ENCODE peak calls at places on chromosomes 5 and 9, in seven cellular contexts. Z, Q, B, D, L, O and N are unnamed samples.
A peak's percentile ranks its signal among the peaks of the same experiment; 100 is the strongest.

GRCh38 chr9:129685220-129685932 is 19.9 kb downstream of the PRRX2 start:
- DNase-seq in O (no peak), Q (no peak), D (peak; percentile 72), Z (no peak), L (no peak), B (no peak), N (no peak)

GRCh38 chr5:52837591-52838001 is 49.9 kb downstream of the ITGA1 start:
- DNase-seq in L (no peak), D (peak; percentile 36), Q (no peak), Z (no peak), O (no peak), B (no peak), N (no peak)

GRCh38 chr9:97906236-97906831 is 16.0 kb downstream of the TRMO start:
- DNase-seq in Z (no peak), B (no peak), D (no peak), Q (no peak), L (no peak), O (peak; percentile 51), N (no peak)

GRCh38 chr9:110615526-110615925 is 36.0 kb upstream of the SVEP1 start:
- DNase-seq in O (no peak), L (no peak), Q (peak; percentile 46), D (peak; percentile 50), B (no peak), Z (no peak), N (no peak)

GRCh38 chr5:96090205-96090604 is 128.6 kb upstream of the ELL2 start:
- DNase-seq in D (no peak), Z (no peak), Q (no peak), O (no peak), B (no peak), L (no peak), N (no peak)

GRCh38 chr9:35908484-35909125 is 685 bp upstream of the SPAAR start:
- DNase-seq in D (no peak), L (no peak), Q (no peak), B (no peak), O (no peak), Z (no peak), N (no peak)

GRCh38 chr9:18786936-18787658 is 245.9 kb downstream of the SAXO1 start:
- DNase-seq in Q (no peak), L (no peak), Z (no peak), B (no peak), O (no peak), D (no peak), N (no peak)

GRCh38 chr5:168291281-168291960 is at the start of gene WWC1:
- DNase-seq in L (peak; percentile 82), D (no peak), O (peak; percentile 48), Z (no peak), Q (no peak), B (peak; percentile 93), N (peak; percentile 88)

GRCh38 chr9:99057665-99058625 is 47.0 kb upstream of the TGFBR1 start:
- DNase-seq in Q (peak; percentile 56), Z (peak; percentile 83), L (no peak), D (peak; percentile 63), O (peak; percentile 47), B (no peak), N (peak; percentile 47)

GRCh38 chr5:172660974-172661373 is 19.9 kb downstream of the NEURL1B start:
- DNase-seq in Q (no peak), O (no peak), B (no peak), Z (no peak), L (no peak), D (no peak), N (no peak)

GRCh38 chr9:90855208-90856000 is 53.8 kb downstream of the SYK start:
- DNase-seq in B (no peak), O (no peak), L (no peak), Z (no peak), Q (no peak), D (no peak), N (no peak)

GRCh38 chr9:129739432-129739831 is 13.4 kb downstream of the PTGES start:
- DNase-seq in Q (no peak), L (no peak), O (no peak), Z (no peak), D (no peak), B (no peak), N (no peak)

GRCh38 chr9:72474676-72475075 is 46.7 kb upstream of the TMC1 start:
- DNase-seq in Z (no peak), O (no peak), B (no peak), Q (no peak), D (peak; percentile 24), L (no peak), N (no peak)

GRCh38 chr9:72467766-72468738 is 53.4 kb upstream of the TMC1 start:
- DNase-seq in D (no peak), Z (no peak), O (no peak), B (no peak), L (no peak), Q (no peak), N (no peak)

GRCh38 chr9:72476100-72476499 is 45.3 kb upstream of the TMC1 start:
- DNase-seq in D (no peak), Q (no peak), Z (no peak), O (no peak), B (no peak), L (no peak), N (no peak)

GRCh38 chr9:72473474-72474241 is 47.8 kb upstream of the TMC1 start:
- DNase-seq in Z (no peak), L (no peak), D (peak; percentile 44), O (no peak), Q (no peak), B (no peak), N (peak; percentile 68)

DNA sequence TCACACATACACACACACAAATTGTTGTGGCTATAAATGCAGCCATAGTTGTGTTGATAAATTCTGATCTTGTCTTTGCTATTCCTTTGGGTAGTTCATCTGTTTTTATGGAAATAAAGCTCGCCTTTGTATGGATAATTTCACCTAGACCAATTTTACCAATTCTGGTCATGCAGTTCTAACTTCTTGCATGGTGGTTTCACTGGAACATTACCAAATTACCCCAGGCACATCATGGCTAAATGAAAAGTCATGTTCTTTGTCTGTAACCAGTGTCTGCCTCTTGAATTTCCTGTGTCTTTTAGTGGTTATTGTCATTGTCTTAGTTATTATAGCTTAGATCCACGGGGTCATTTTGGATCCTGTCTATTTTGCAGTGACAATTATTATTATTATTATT is 50.3 kb upstream of the TMC1 start:
- DNase-seq in O (no peak), B (no peak), Q (no peak), Z (no peak), L (no peak), D (no peak), N (no peak)
- TF ChIP-seq CTCF in O (no peak), B (no peak), Q (no peak), Z (no peak), L (no peak), D (no peak), N (no peak)

GRCh38 chr9:122777052-122777451 is 11.7 kb upstream of the OR5C1 start:
- DNase-seq in Z (no peak), O (no peak), L (no peak), Q (no peak), B (no peak), D (no peak), N (no peak)
- TF ChIP-seq CTCF in Z (no peak), O (no peak), L (no peak), Q (no peak), B (no peak), D (no peak), N (no peak)

DNA sequence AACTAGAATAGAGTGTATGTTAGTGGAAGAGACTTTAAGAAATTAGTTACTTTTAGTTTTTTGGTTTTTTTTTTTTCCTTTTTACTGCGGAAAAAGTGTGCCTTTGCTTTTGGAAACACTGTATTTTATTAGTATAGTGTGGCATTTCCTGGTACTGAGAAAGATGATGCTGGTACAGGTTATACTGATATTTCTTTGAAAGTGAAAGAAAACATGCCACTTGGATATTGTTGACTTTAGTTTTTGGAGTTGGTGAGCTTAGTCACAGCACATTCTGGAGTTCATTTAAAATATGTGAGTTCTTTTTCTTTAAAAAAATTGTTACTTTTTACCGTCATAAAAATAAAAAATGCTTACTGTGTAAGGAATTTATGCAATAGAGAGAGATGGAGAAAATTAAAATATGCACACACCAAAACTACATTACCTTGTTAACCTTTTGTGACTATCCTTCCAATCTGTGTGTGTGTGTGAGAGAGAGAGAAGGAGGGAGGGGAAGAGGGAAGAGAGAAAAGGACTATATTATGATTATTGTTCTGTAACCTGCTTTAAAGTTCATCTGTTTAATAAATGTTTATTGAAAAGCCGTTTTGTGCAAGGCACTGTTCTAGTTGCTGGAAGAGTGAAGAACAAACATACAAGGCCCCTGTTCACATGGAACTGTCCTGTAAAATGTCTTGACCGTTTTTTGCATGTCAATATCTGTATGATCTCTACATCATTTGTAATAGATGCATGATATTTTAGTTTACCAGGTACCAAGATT is 1.9 kb downstream of the UGCG start:
- DNase-seq in L (no peak), Z (no peak), Q (no peak), D (no peak), O (no peak), B (no peak), N (no peak)
- TF ChIP-seq CTCF in L (no peak), Z (no peak), Q (no peak), D (no peak), O (no peak), B (no peak), N (no peak)

GRCh38 chr9:133594310-133594709 is 14.9 kb downstream of the FAM163B start:
- DNase-seq in B (no peak), D (no peak), Q (no peak), Z (no peak), O (no peak), L (no peak), N (no peak)

GRCh38 chr9:133591116-133591910 is 17.9 kb downstream of the FAM163B start:
- DNase-seq in L (no peak), Q (no peak), B (no peak), Z (no peak), D (no peak), O (no peak), N (no peak)

GRCh38 chr9:133591985-133592384 is 17.2 kb downstream of the FAM163B start:
- DNase-seq in O (no peak), B (no peak), Z (no peak), Q (no peak), D (no peak), L (no peak), N (no peak)

GRCh38 chr9:133593587-133593986 is 15.6 kb downstream of the FAM163B start:
- DNase-seq in B (no peak), Z (no peak), Q (no peak), L (no peak), O (no peak), D (no peak), N (no peak)

GRCh38 chr9:133592731-133593409 is 16.3 kb downstream of the FAM163B start:
- DNase-seq in Q (no peak), D (no peak), L (no peak), Z (peak; percentile 39), B (no peak), O (no peak), N (no peak)
- TF ChIP-seq CTCF in Q (no peak), D (peak; percentile 56), L (no peak), Z (peak; percentile 72), B (no peak), O (no peak), N (peak; percentile 27)